ENCODE peak calls at places on chromosomes 1 and 21, in six cellular contexts. J is LoVo; Z is activated T-helper 2 cell treated with anti-CD3 and anti-CD28 coated beads, Interferon-gamma antibody, Interleukin-2, Interleukin-4, amounts not matched to agents 10 μg/mL and 5 μg/mL and 100 μg/mL, durations not matched to agents 14 hours and 24 hours and 36 hours; M is non-pigmented ciliary epithelial cell; S is BE2C; T is activated naive CD8-positive, alpha-beta T cell treated with anti-CD3 and anti-CD28 coated beads for 36 hours. D is an unnamed sample.
A peak's percentile ranks its signal among the peaks of the same experiment; 100 is the strongest.

GRCh38 chr1:209199371-209199770 is 384.1 kb upstream of the CAMK1G start:
- DNase-seq in J (no peak), Z (no peak), M (no peak), S (no peak), T (no peak), D (no peak)

GRCh38 chr1:82227696-82228095 is 427.0 kb downstream of the ADGRL2 start:
- DNase-seq in J (no peak), Z (no peak), M (no peak), S (no peak), T (no peak), D (no peak)

GRCh38 chr1:9375912-9376311 is 83.2 kb downstream of the SPSB1 start:
- DNase-seq in J (no peak), Z (no peak), M (no peak), S (no peak), T (no peak), D (no peak)

GRCh38 chr1:63487336-63488065 is 35.5 kb downstream of the ITGB3BP start:
- DNase-seq in J (no peak), Z (no peak), M (peak; percentile 34), S (no peak), T (no peak), D (no peak)

GRCh38 chr1:214103778-214104177 is 116.0 kb downstream of the PROX1 start:
- DNase-seq in J (no peak), Z (no peak), M (no peak), S (no peak), T (no peak), D (no peak)

GRCh38 chr1:94351441-94351840 is 66.7 kb upstream of the ABCD3 start:
- DNase-seq in J (no peak), Z (no peak), M (no peak), S (no peak), T (no peak), D (no peak)

GRCh38 chr21:45330075-45330781 is 42.5 kb upstream of the POFUT2 start:
- DNase-seq in J (peak; percentile 86), Z (no peak), M (no peak), S (peak; percentile 9), T (no peak), D (no peak)

GRCh38 chr1:205142105-205142475 is 20.3 kb upstream of the RBBP5 start:
- DNase-seq in J (no peak), Z (no peak), M (no peak), S (no peak), T (no peak), D (no peak)

GRCh38 chr1:63651110-63651776 is 58.0 kb downstream of the PGM1 start:
- DNase-seq in J (no peak), Z (peak; percentile 38), M (no peak), S (no peak), T (no peak), D (no peak)

GRCh38 chr1:81374481-81374880 is 426.3 kb upstream of the ADGRL2 start:
- DNase-seq in J (no peak), Z (no peak), M (no peak), S (no peak), T (no peak), D (no peak)

GRCh38 chr1:26317612-26318337 is at the start of gene CD52:
- DNase-seq in J (no peak), Z (peak; percentile 78), M (no peak), S (no peak), T (peak; percentile 81), D (peak; percentile 63)

GRCh38 chr1:39501666-39502065 is 10.2 kb downstream of the BMP8A start:
- DNase-seq in J (no peak), Z (no peak), M (no peak), S (no peak), T (no peak), D (no peak)

GRCh38 chr1:83109692-83110091 is 889.2 kb downstream of the TTLL7 start:
- DNase-seq in J (no peak), Z (no peak), M (no peak), S (no peak), T (no peak), D (no peak)

GRCh38 chr1:183887826-183888819 is 83.2 kb downstream of the RGL1 start:
- DNase-seq in J (no peak), Z (no peak), M (no peak), S (no peak), T (no peak), D (no peak)

GRCh38 chr1:56820755-56821461 is 1.7 kb upstream of the FYB2 start:
- DNase-seq in J (peak; percentile 59), Z (peak; percentile 50), M (peak; percentile 34), S (peak; percentile 75), T (peak; percentile 62), D (peak; percentile 19)

GRCh38 chr1:25568834-25569598 is 25.6 kb downstream of the LDLRAP1 start:
- DNase-seq in J (no peak), Z (no peak), M (no peak), S (peak; percentile 31), T (peak; percentile 68), D (no peak)

GRCh38 chr1:151868404-151868980 is 15.0 kb upstream of the THEM5 start:
- DNase-seq in J (no peak), Z (no peak), M (no peak), S (no peak), T (no peak), D (no peak)